ENCODE peak calls at places on chromosome 7, in six cellular contexts. W is WTC11, E is NCI-H748 treated with DMSO at 0.1 percent for 48 hours, A is AG04449, X is kidney epithelial cell, O is GM12864. K is an unnamed sample.

GRCh38 chr7:15007507-15007906 is 105.0 kb upstream of the DGKB start:
- DNase-seq in W (peak), E (no peak), A (no peak), X (no peak), O (no peak), K (no peak)

GRCh38 chr7:121505021-121505420 is 108.9 kb upstream of the FAM3C start:
- DNase-seq in W (no peak), E (no peak), A (no peak), X (peak), O (no peak), K (no peak)

GRCh38 chr7:66099551-66100407 is 14.9 kb upstream of the CRCP start:
- DNase-seq in W (peak), E (peak), A (peak), X (no peak), O (no peak), K (peak)

GRCh38 chr7:120041798-120042197 is 231.2 kb upstream of the KCND2 start:
- DNase-seq in W (no peak), E (no peak), A (no peak), X (no peak), O (no peak), K (no peak)

GRCh38 chr7:90455163-90456030 is 14.0 kb upstream of the PTTG1IP2 start:
- DNase-seq in W (no peak), E (peak), A (no peak), X (peak), O (peak), K (peak)

GRCh38 chr7:126001344-126001743 is 1071.7 kb upstream of the POT1 start:
- DNase-seq in W (no peak), E (no peak), A (no peak), X (no peak), O (no peak), K (no peak)

GRCh38 chr7:3234851-3235250 is 66.2 kb upstream of the SDK1 start:
- DNase-seq in W (no peak), E (no peak), A (no peak), X (no peak), O (no peak), K (no peak)

GRCh38 chr7:35727571-35727970 is 32.6 kb upstream of the HERPUD2 start:
- DNase-seq in W (no peak), E (no peak), A (no peak), X (no peak), O (no peak), K (no peak)

GRCh38 chr7:94284120-94284519 is 110.6 kb upstream of the COL1A2 start:
- DNase-seq in W (no peak), E (no peak), A (no peak), X (no peak), O (no peak), K (no peak)

GRCh38 chr7:98276241-98276761 is 5.2 kb upstream of the BRI3 start:
- DNase-seq in W (no peak), E (no peak), A (no peak), X (no peak), O (no peak), K (no peak)

GRCh38 chr7:108114117-108114841 is 15.9 kb downstream of the LAMB4 start:
- DNase-seq in W (peak), E (no peak), A (no peak), X (no peak), O (no peak), K (peak)

GRCh38 chr7:16647435-16647960 is 1.5 kb downstream of the BZW2 start:
- DNase-seq in W (no peak), E (no peak), A (no peak), X (no peak), O (no peak), K (no peak)

GRCh38 chr7:55555160-55555559 is 17.1 kb downstream of the VOPP1 start:
- DNase-seq in W (no peak), E (no peak), A (no peak), X (no peak), O (no peak), K (no peak)

GRCh38 chr7:70647801-70648491 is 484.0 kb upstream of the GALNT17 start:
- DNase-seq in W (no peak), E (no peak), A (no peak), X (peak), O (peak), K (peak)

GRCh38 chr7:5429253-5429856 is 5.7 kb upstream of the TNRC18 start:
- DNase-seq in W (peak), E (no peak), A (no peak), X (no peak), O (no peak), K (no peak)

GRCh38 chr7:2242541-2243482 is 786 bp downstream of the NUDT1 start:
- DNase-seq in W (no peak), E (no peak), A (no peak), X (no peak), O (no peak), K (no peak)

GRCh38 chr7:30930621-30931020 is 19.0 kb downstream of the AQP1 start:
- DNase-seq in W (no peak), E (no peak), A (no peak), X (no peak), O (no peak), K (no peak)

GRCh38 chr7:23383225-23383624 is 84.1 kb downstream of the MALSU1 start:
- DNase-seq in W (no peak), E (no peak), A (peak), X (no peak), O (no peak), K (no peak)

GRCh38 chr7:45033931-45034290 is 33.9 kb downstream of the CCM2 start:
- DNase-seq in W (no peak), E (no peak), A (no peak), X (no peak), O (no peak), K (no peak)

GRCh38 chr7:135661311-135662122 is 797 bp upstream of the STMP1 start:
- DNase-seq in W (no peak), E (peak), A (no peak), X (no peak), O (no peak), K (no peak)

GRCh38 chr7:77887567-77887966 is 89.0 kb downstream of the PHTF2 start:
- DNase-seq in W (no peak), E (no peak), A (peak), X (peak), O (no peak), K (no peak)

GRCh38 chr7:123771846-123772245 is 23.0 kb upstream of the WASL start:
- DNase-seq in W (no peak), E (no peak), A (no peak), X (no peak), O (no peak), K (no peak)

GRCh38 chr7:4001742-4002141 is 680.4 kb upstream of the FOXK1 start:
- DNase-seq in W (no peak), E (no peak), A (no peak), X (no peak), O (no peak), K (no peak)

GRCh38 chr7:129493555-129493954 is 8.8 kb upstream of the SMKR1 start:
- DNase-seq in W (no peak), E (no peak), A (no peak), X (no peak), O (no peak), K (no peak)

GRCh38 chr7:68216046-68216445 is 1219.4 kb downstream of the TYW1 start:
- DNase-seq in W (no peak), E (no peak), A (no peak), X (peak), O (no peak), K (no peak)

GRCh38 chr7:73668103-73668937 is 689 bp downstream of the VPS37D start:
- DNase-seq in W (no peak), E (no peak), A (no peak), X (no peak), O (no peak), K (no peak)